ENCODE peak calls at places on chromosomes 16 and 17, in four cellular contexts. U is GM06990; S is effector memory CD4-positive, alpha-beta T cell; K is cardiac muscle cell. H is an unnamed sample.

GRCh38 chr17:4365628-4366311 is 705 bp downstream of the UBE2G1 start:
- DNase-seq in S (no peak), K (peak; percentile 68), U (no peak), H (peak; percentile 26)

GRCh38 chr17:68512967-68513474 is 791 bp downstream of the PRKAR1A start:
- DNase-seq in U (no peak), S (no peak), K (peak; percentile 36), H (no peak)

GRCh38 chr16:9012848-9013507 is 49.3 kb upstream of the USP7 start:
- DNase-seq in U (no peak), S (no peak), K (peak; percentile 45), H (no peak)

GRCh38 chr17:43983515-43984411 is 20.7 kb upstream of the NAGS start:
- DNase-seq in S (no peak), U (no peak), K (peak; percentile 54), H (no peak)

GRCh38 chr17:17681744-17682292 is 560 bp downstream of the RAI1 start:
- DNase-seq in K (no peak), S (no peak), U (peak; percentile 66), H (peak; percentile 46)

GRCh38 chr16:21263640-21264211 is 14.4 kb downstream of the CRYM start:
- DNase-seq in K (no peak), U (peak; percentile 31), S (no peak), H (no peak)

GRCh38 chr16:12027091-12027490 is 50.6 kb downstream of the SNX29 start:
- DNase-seq in U (peak; percentile 29), S (no peak), K (no peak), H (no peak)

GRCh38 chr16:11129378-11129781 is 126.6 kb downstream of the SOCS1 start:
- DNase-seq in U (no peak), K (no peak), S (no peak), H (no peak)

GRCh38 chr17:82935944-82936767 is 96.3 kb upstream of the ZNF750 start:
- DNase-seq in S (no peak), K (no peak), U (no peak), H (no peak)

GRCh38 chr17:77771998-77772397 is 186.5 kb upstream of the TNRC6C start:
- DNase-seq in K (no peak), S (no peak), U (no peak), H (no peak)

GRCh38 chr16:83781-84615 is 6.0 kb downstream of the MPG start:
- DNase-seq in S (no peak), U (no peak), K (no peak), H (no peak)

GRCh38 chr17:57270801-57271245 is 14.5 kb downstream of the MSI2 start:
- DNase-seq in U (no peak), S (no peak), K (no peak), H (no peak)

GRCh38 chr17:59642535-59642934 is 22.8 kb downstream of the CLTC start:
- DNase-seq in U (no peak), S (no peak), K (no peak), H (no peak)

GRCh38 chr16:61148930-61149329 is 887.3 kb downstream of the CDH8 start:
- DNase-seq in S (no peak), K (peak; percentile 1), U (no peak), H (no peak)

GRCh38 chr16:84652565-84652964 is 4.3 kb downstream of the KLHL36 start:
- DNase-seq in U (no peak), K (no peak), S (no peak), H (no peak)

GRCh38 chr17:63042443-63042842 is 76.4 kb downstream of the TANC2 start:
- DNase-seq in K (no peak), S (no peak), U (no peak), H (no peak)

GRCh38 chr16:78985736-78986605 is 614.6 kb downstream of the MAF start:
- DNase-seq in K (no peak), S (no peak), U (no peak), H (no peak)

GRCh38 chr17:48053758-48054237 is 5.6 kb downstream of the NFE2L1 start:
- DNase-seq in S (no peak), K (no peak), U (no peak), H (no peak)

DNA sequence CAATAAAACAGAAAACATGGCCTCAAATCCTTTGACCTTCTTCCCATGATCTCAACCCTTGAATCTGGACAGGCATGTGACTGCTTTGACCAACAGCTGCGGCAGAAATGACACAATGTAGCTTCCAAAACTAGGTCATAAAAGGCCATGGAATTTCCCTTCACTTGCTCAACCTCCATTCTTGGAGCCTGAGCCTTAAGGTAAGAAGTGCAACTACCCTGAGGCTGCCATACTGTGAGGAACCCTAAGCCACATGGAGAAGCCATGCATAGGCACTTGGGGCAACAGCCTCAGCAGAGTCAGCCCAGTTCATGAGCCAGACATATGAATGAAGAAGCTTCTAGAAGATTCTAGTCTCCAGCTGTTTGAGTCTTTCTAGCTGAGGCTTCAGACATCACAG is 75.8 kb upstream of the BRD7 start:
- DNase-seq in S (no peak), K (no peak), U (no peak), H (no peak)
- H3K27me3 ChIP-seq in S (no peaks in the 10 kb centered on the region), K (peaks cover 62% of the 10 kb centered on the region), U (no peaks in the 10 kb centered on the region), H (no peaks in the 10 kb centered on the region)

GRCh38 chr17:35373984-35374765 is 754 bp upstream of the SLFN11 start:
- DNase-seq in S (peak; percentile 24), K (peak; percentile 17), U (peak; percentile 66), H (peak; percentile 24)
- H3K4me3 ChIP-seq in S (peak overlapping the region; percentile 81), K (peak overlapping the region; percentile 2), U (peak overlapping the region; percentile 78), H (peak overlapping the region; percentile 95)

GRCh38 chr16:1206326-1206725 is 18.7 kb downstream of the TPSG1 start:
- DNase-seq in S (no peak), K (no peak), U (no peak), H (no peak)
- H3K27me3 ChIP-seq in S (no peaks in the 10 kb centered on the region), K (no peaks in the 10 kb centered on the region), U (no peaks in the 10 kb centered on the region), H (no peaks in the 10 kb centered on the region)

GRCh38 chr16:3165111-3165822 is 22.7 kb upstream of the OR1F1 start:
- DNase-seq in K (no peak), U (no peak), S (no peak), H (no peak)
- H3K4me3 ChIP-seq in K (no peak overlapping the region), U (no peak overlapping the region), S (peak overlapping the region; percentile 26), H (peak overlapping the region; percentile 72)

GRCh38 chr17:34246872-34247271 is 8.2 kb upstream of the CCL2 start:
- DNase-seq in S (no peak), U (no peak), K (no peak), H (no peak)

GRCh38 chr17:34251186-34251585 is 3.9 kb upstream of the CCL2 start:
- DNase-seq in S (no peak), U (no peak), K (no peak), H (no peak)

GRCh38 chr17:34248807-34249496 is 6.1 kb upstream of the CCL2 start:
- DNase-seq in S (no peak), U (no peak), K (no peak), H (no peak)

GRCh38 chr17:34252138-34252889 is 2.8 kb upstream of the CCL2 start:
- DNase-seq in U (peak; percentile 24), S (no peak), K (peak; percentile 69), H (no peak)

DNA sequence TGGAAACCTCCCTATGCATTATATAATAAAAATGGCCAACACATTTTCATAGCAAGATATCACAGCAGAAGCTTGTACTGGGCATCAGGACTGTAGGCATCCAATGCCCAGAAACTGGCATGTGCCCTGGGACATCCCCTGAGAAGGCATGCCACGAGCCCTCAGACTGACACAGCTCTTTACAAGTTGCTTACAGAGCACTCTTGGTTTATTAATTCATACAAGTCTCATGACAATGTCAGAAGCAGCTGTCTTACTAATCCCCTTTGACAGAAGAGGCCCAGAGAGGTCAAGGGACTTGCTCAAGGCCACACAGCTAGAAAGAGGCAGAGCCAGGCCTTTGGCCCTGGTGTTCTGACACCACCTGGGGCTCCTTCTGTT is 5.6 kb upstream of the CCL2 start:
- DNase-seq in U (no peak), S (no peak), K (no peak), H (no peak)
- H3K27me3 ChIP-seq in U (no peaks in the 10 kb centered on the region), S (no peaks in the 10 kb centered on the region), K (no peaks in the 10 kb centered on the region), H (peaks cover under 1% of the 10 kb centered on the region)

GRCh38 chr17:21842332-21843317 is 150.3 kb downstream of the KCNJ18 start:
- DNase-seq in S (no peak), K (no peak), U (no peak), H (no peak)

GRCh38 chr17:21843951-21844590 is 151.7 kb downstream of the KCNJ18 start:
- DNase-seq in K (no peak), U (no peak), S (no peak), H (no peak)

GRCh38 chr17:21841839-21842238 is 149.5 kb downstream of the KCNJ18 start:
- DNase-seq in K (no peak), U (no peak), S (no peak), H (no peak)

GRCh38 chr17:21843318-21843865 is 151.1 kb downstream of the KCNJ18 start:
- DNase-seq in S (no peak), K (no peak), U (no peak), H (no peak)
- H3K4me3 ChIP-seq in S (no peak overlapping the region), K (no peak overlapping the region), U (no peak overlapping the region), H (no peak overlapping the region)

GRCh38 chr17:81920612-81921530 is 2.9 kb upstream of the SIRT7 start:
- DNase-seq in U (no peak), K (no peak), S (no peak), H (no peak)
- H3K27me3 ChIP-seq in U (no peaks in the 10 kb centered on the region), K (no peaks in the 10 kb centered on the region), S (no peaks in the 10 kb centered on the region), H (no peaks in the 10 kb centered on the region)

DNA sequence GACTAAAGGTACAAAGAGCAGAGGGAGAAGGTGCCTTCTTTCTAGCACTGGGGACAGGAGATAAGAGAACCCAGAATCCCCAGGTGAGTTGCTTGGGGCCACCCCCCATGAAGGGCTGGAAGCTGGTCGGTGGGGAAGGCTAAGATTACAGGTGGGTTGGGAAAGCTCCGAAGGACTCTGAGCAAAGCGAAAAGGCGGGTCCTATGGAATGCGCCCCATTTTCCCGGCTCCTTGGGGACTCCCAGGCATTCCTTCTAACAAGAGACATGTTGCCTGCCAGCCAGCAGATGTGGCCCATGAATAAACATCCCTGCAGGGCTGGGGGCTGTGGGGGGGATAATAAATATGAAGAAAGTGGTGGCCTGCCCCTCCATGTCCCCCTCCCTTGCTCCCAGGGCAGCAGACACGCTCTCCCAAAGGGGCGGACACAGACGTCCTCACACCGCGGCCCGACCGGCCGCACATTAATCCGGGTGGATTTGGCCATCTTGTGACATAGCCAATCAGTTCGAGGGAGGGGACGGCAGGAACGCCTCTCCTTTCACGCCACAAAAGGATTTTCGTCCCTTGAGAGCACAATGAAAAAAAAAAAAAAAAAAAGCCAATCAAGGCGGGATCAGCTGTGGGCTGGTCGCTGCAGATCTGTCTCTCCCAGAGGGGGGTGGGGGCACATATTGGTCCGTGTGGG is 98.5 kb downstream of the SOX9 start:
- DNase-seq in U (no peak), S (no peak), K (peak; percentile 32), H (no peak)
- H3K4me3 ChIP-seq in U (no peak overlapping the region), S (no peak overlapping the region), K (peak overlapping the region; percentile 18), H (no peak overlapping the region)

GRCh38 chr17:28380572-28380907 is 9.0 kb downstream of the SARM1 start:
- DNase-seq in U (no peak), S (no peak), K (no peak), H (no peak)
- H3K27me3 ChIP-seq in U (no peaks in the 10 kb centered on the region), S (no peaks in the 10 kb centered on the region), K (peaks cover 63% of the 10 kb centered on the region), H (no peaks in the 10 kb centered on the region)

DNA sequence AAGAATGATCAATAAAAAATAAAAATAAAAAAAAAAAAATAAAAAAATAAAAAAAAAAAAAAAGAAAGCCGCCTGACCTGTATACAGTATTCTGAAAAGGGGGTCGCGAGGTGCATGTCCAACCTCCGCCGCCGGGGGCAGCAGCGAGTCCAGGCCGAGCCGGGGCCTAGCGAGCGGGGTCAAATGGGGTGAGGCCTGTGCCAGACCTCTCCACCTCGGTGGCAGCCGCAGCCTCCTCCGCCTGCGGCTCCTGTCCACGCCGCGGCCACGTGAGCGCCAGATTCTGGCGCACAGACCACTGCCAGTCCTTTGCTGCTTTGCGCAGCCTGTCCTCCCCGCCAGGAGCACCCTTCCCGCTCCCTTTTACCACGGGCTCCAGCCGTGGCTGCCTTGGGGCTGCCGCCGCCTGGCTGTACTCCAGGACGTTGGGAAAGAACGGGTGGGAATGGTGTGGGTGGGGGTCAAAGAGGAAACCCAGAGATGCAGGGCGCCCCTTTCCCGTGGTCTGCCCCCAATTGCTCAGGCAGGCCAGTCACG is 2.4 kb upstream of the BCKDK start:
- DNase-seq in S (peak; percentile 65), U (peak; percentile 85), K (peak; percentile 81), H (peak; percentile 71)
- H3K4me3 ChIP-seq in S (no peak overlapping the region), U (no peak overlapping the region), K (no peak overlapping the region), H (no peak overlapping the region)